ENCODE peak calls at places on chromosome 12, in nine cellular contexts. M, J, W, S, P, L, Z, D and V are unnamed samples.

GRCh38 chr12:107400686-107401447 is 284.7 kb upstream of the PWP1 start:
- DNase-seq in S (no peak), D (no peak), L (no peak), Z (no peak), J (no peak), W (no peak), M (no peak), P (no peak), V (no peak)

GRCh38 chr12:116759783-116760581 is 21.9 kb downstream of the RNFT2 start:
- DNase-seq in M (no peak), W (no peak), D (no peak), S (no peak), Z (no peak), J (peak), L (no peak), P (no peak), V (no peak)

GRCh38 chr12:30862486-30862885 is 64.1 kb upstream of the TSPAN11 start:
- DNase-seq in S (no peak), Z (no peak), J (no peak), M (no peak), L (no peak), W (no peak), D (no peak), P (peak), V (peak)

GRCh38 chr12:67621926-67622325 is 26.6 kb upstream of the DYRK2 start:
- DNase-seq in P (no peak), S (no peak), Z (no peak), D (no peak), M (no peak), W (no peak), L (no peak), J (no peak), V (no peak)

GRCh38 chr12:61894168-61894567 is 366.0 kb upstream of the USP15 start:
- DNase-seq in W (no peak), L (no peak), P (no peak), J (no peak), Z (no peak), M (no peak), D (no peak), S (no peak), V (no peak)

GRCh38 chr12:19483727-19484126 is 44.4 kb downstream of the AEBP2 start:
- DNase-seq in S (no peak), J (no peak), P (no peak), M (no peak), L (no peak), D (no peak), Z (no peak), W (no peak), V (no peak)

GRCh38 chr12:77382096-77382742 is 316.9 kb upstream of the E2F7 start:
- DNase-seq in D (no peak), S (no peak), Z (no peak), P (no peak), L (peak), W (no peak), M (no peak), J (no peak), V (no peak)

GRCh38 chr12:109679716-109680520 is 33.7 kb upstream of the FAM222A start:
- DNase-seq in D (no peak), W (peak), P (no peak), L (peak), M (no peak), Z (no peak), S (no peak), J (no peak), V (no peak)

GRCh38 chr12:122215789-122216188 is 10.1 kb downstream of the DIABLO start:
- DNase-seq in W (no peak), S (no peak), Z (no peak), D (no peak), J (no peak), M (no peak), P (no peak), L (no peak), V (no peak)

GRCh38 chr12:69243099-69244084 is 4.0 kb downstream of the CPSF6 start:
- DNase-seq in J (peak), Z (no peak), M (no peak), P (no peak), L (no peak), W (no peak), D (peak), S (no peak), V (no peak)

GRCh38 chr12:123035841-123036240 is 55.4 kb downstream of the ARL6IP4 start:
- DNase-seq in D (no peak), Z (no peak), M (no peak), P (no peak), W (no peak), S (no peak), J (no peak), L (no peak), V (no peak)

GRCh38 chr12:99111600-99111999 is 466.5 kb downstream of the APAF1 start:
- DNase-seq in W (peak), J (no peak), Z (peak), L (peak), D (no peak), P (no peak), S (no peak), M (no peak), V (no peak)

GRCh38 chr12:1530592-1531159 is 63.7 kb downstream of the FBXL14 start:
- DNase-seq in L (no peak), D (no peak), S (no peak), M (no peak), J (peak), W (no peak), Z (no peak), P (no peak), V (no peak)

GRCh38 chr12:12663644-12664294 is 32.2 kb downstream of the GPR19 start:
- DNase-seq in D (no peak), Z (no peak), S (no peak), P (no peak), L (no peak), J (no peak), W (no peak), M (no peak), V (no peak)

GRCh38 chr12:41981758-41982157 is 162.9 kb downstream of the GXYLT1 start:
- DNase-seq in W (no peak), S (no peak), J (no peak), Z (no peak), L (no peak), P (no peak), M (no peak), D (no peak), V (no peak)

GRCh38 chr12:29544428-29545101 is 47.1 kb upstream of the OVCH1 start:
- DNase-seq in Z (no peak), W (no peak), S (no peak), D (no peak), L (no peak), M (no peak), J (no peak), P (no peak), V (no peak)

GRCh38 chr12:130051900-130052299 is 110.4 kb upstream of the FZD10 start:
- DNase-seq in W (no peak), S (no peak), P (no peak), D (no peak), M (no peak), L (no peak), J (no peak), Z (no peak), V (no peak)

GRCh38 chr12:126518596-126519200 is 1453.5 kb downstream of the AACS start:
- DNase-seq in P (no peak), S (no peak), W (no peak), L (no peak), Z (no peak), J (no peak), M (no peak), D (no peak), V (no peak)

GRCh38 chr12:108515916-108516315 is 839 bp downstream of the FICD start:
- DNase-seq in P (no peak), S (no peak), J (no peak), Z (no peak), D (no peak), M (no peak), W (no peak), L (no peak), V (no peak)

GRCh38 chr12:92503029-92503931 is 199.5 kb upstream of the PLEKHG7 start:
- DNase-seq in P (no peak), D (peak), W (peak), S (no peak), M (no peak), Z (peak), L (no peak), J (no peak), V (no peak)

GRCh38 chr12:62659457-62660295 is 193.1 kb downstream of the MON2 start:
- DNase-seq in Z (no peak), J (no peak), W (no peak), L (no peak), D (no peak), P (no peak), M (no peak), S (no peak), V (no peak)

GRCh38 chr12:12757121-12757520 is 28.3 kb upstream of the APOLD1 start:
- DNase-seq in Z (no peak), W (no peak), L (no peak), M (no peak), S (no peak), D (no peak), P (no peak), J (no peak), V (no peak)

GRCh38 chr12:130588696-130589095 is 127.4 kb downstream of the RIMBP2 start:
- DNase-seq in S (no peak), P (no peak), Z (peak), L (no peak), D (no peak), W (no peak), M (no peak), J (no peak), V (no peak)

GRCh38 chr12:122749569-122750332 is 2.9 kb upstream of the DENR start:
- DNase-seq in L (peak), D (no peak), S (no peak), W (no peak), Z (no peak), J (no peak), P (no peak), M (no peak), V (no peak)

GRCh38 chr12:9799961-9800360 is 27.3 kb upstream of the KLRF1 start:
- DNase-seq in P (no peak), D (no peak), L (no peak), J (no peak), Z (no peak), W (no peak), S (no peak), M (no peak), V (no peak)

GRCh38 chr12:105319691-105320209 is 10.7 kb upstream of the C12orf75 start:
- DNase-seq in S (no peak), J (no peak), W (no peak), Z (no peak), D (no peak), P (no peak), L (no peak), M (no peak), V (no peak)

GRCh38 chr12:188910-189621 is 24.9 kb downstream of the SLC6A12 start:
- DNase-seq in Z (peak), P (no peak), J (peak), W (peak), D (peak), S (no peak), L (peak), M (peak), V (no peak)

GRCh38 chr12:65605019-65605418 is 219.3 kb upstream of the HMGA2 start:
- DNase-seq in L (no peak), M (no peak), W (no peak), Z (no peak), P (no peak), D (no peak), S (no peak), J (no peak), V (no peak)

GRCh38 chr12:101942206-101942605 is 64.8 kb downstream of the DRAM1 start:
- DNase-seq in P (no peak), J (no peak), S (no peak), D (no peak), W (no peak), Z (no peak), L (no peak), M (no peak), V (no peak)

GRCh38 chr12:32650508-32650907 is 28.6 kb upstream of the DNM1L start:
- DNase-seq in S (no peak), J (no peak), M (no peak), W (no peak), L (no peak), P (no peak), Z (no peak), D (no peak), V (no peak)

GRCh38 chr12:1630827-1631591 is 2.0 kb downstream of the WNT5B start:
- DNase-seq in D (no peak), Z (peak), S (no peak), L (no peak), W (no peak), M (no peak), P (peak), J (no peak), V (no peak)

GRCh38 chr12:118743896-118744700 is 237.2 kb upstream of the SRRM4 start:
- DNase-seq in L (no peak), P (no peak), W (no peak), Z (no peak), M (no peak), D (no peak), S (no peak), J (no peak), V (no peak)

GRCh38 chr12:51972849-51973273 is 21.4 kb downstream of the ACVR1B start:
- DNase-seq in W (no peak), J (no peak), M (no peak), Z (no peak), D (no peak), L (no peak), P (no peak), S (no peak), V (no peak)

GRCh38 chr12:106871477-106871876 is 84.2 kb upstream of the TMEM263 start:
- DNase-seq in J (no peak), S (no peak), W (no peak), L (no peak), P (no peak), M (no peak), Z (no peak), D (no peak), V (no peak)

GRCh38 chr12:40063424-40063823 is 42.5 kb downstream of the SLC2A13 start:
- DNase-seq in P (no peak), M (no peak), S (no peak), L (peak), J (no peak), Z (peak), D (no peak), W (no peak), V (no peak)

GRCh38 chr12:4858385-4858784 is 51.3 kb upstream of the KCNA1 start:
- DNase-seq in W (peak), P (no peak), S (no peak), J (no peak), D (no peak), M (no peak), L (no peak), Z (peak), V (no peak)

GRCh38 chr12:67592228-67593011 is 56.1 kb upstream of the DYRK2 start:
- DNase-seq in M (no peak), W (no peak), D (peak), S (no peak), L (no peak), Z (no peak), J (no peak), P (no peak), V (peak)